ENCODE peak calls at places on chromosomes 4 and X, in nine cellular contexts. A, O, B, K, W, C, Q, J and N are unnamed samples.
A peak's percentile ranks its signal among the peaks of the same experiment; 100 is the strongest.

GRCh38 chr4:107853444-107854325 is 29.0 kb downstream of the SGMS2 start:
- DNase-seq in K (no peak), W (peak; percentile 49), C (no peak), B (no peak), O (no peak), A (peak; percentile 14), J (no peak), Q (peak; percentile 48), N (no peak)

GRCh38 chrX:32448320-32448719 is 763.0 kb downstream of the DMD start:
- DNase-seq in J (no peak), W (no peak), A (no peak), K (no peak), B (no peak), O (peak; percentile 84), C (no peak), Q (no peak), N (no peak)

GRCh38 chrX:112819013-112819635 is 21.5 kb downstream of the AMOT start:
- DNase-seq in K (no peak), Q (peak; percentile 30), O (no peak), B (no peak), C (no peak), A (no peak), W (peak; percentile 9), J (no peak), N (no peak)

GRCh38 chr4:9773464-9773863 is 8.0 kb upstream of the DRD5 start:
- DNase-seq in A (no peak), Q (no peak), W (no peak), C (no peak), K (no peak), J (no peak), B (no peak), O (no peak), N (no peak)

GRCh38 chrX:52363247-52363883 is 5.5 kb upstream of the XAGE2 start:
- DNase-seq in A (no peak), J (no peak), C (no peak), Q (peak; percentile 31), B (no peak), K (no peak), O (no peak), W (no peak), N (no peak)

GRCh38 chr4:3311095-3311372 is 18.2 kb downstream of the RGS12 start:
- DNase-seq in B (no peak), C (no peak), Q (no peak), O (no peak), W (no peak), A (no peak), K (peak; percentile 5), J (no peak), N (no peak)

GRCh38 chr4:122796801-122797404 is 29.7 kb upstream of the FGF2 start:
- DNase-seq in W (no peak), J (no peak), A (no peak), O (no peak), C (no peak), B (no peak), Q (no peak), K (no peak), N (no peak)

GRCh38 chr4:9937078-9937477 is 84.2 kb downstream of the SLC2A9 start:
- DNase-seq in Q (no peak), A (no peak), K (no peak), C (no peak), O (no peak), B (no peak), J (no peak), W (no peak), N (no peak)

GRCh38 chr4:48483006-48483776 is at the start of gene SLC10A4:
- DNase-seq in B (no peak), J (no peak), Q (peak; percentile 39), C (no peak), K (no peak), W (no peak), A (peak; percentile 50), O (no peak), N (peak; percentile 41)

GRCh38 chrX:47361538-47362511 is 8.6 kb upstream of the ZNF157 start:
- DNase-seq in Q (peak; percentile 89), O (peak; percentile 89), A (peak; percentile 78), W (peak; percentile 92), B (peak; percentile 82), J (peak; percentile 69), K (peak; percentile 30), C (no peak), N (peak; percentile 54)

GRCh38 chr4:186105721-186106335 is 1.3 kb downstream of the FAM149A start:
- DNase-seq in A (no peak), B (no peak), J (no peak), W (peak; percentile 58), C (no peak), Q (peak; percentile 65), O (peak; percentile 80), K (no peak), N (no peak)

GRCh38 chrX:48782795-48783194 is 3.6 kb upstream of the GATA1 start:
- DNase-seq in J (no peak), O (no peak), B (no peak), C (no peak), W (no peak), Q (no peak), A (no peak), K (no peak), N (no peak)

GRCh38 chrX:103517246-103517645 is 2.0 kb downstream of the RAB40A start:
- DNase-seq in W (peak; percentile 14), A (no peak), O (no peak), Q (no peak), J (no peak), K (no peak), C (no peak), B (no peak), N (no peak)

GRCh38 chr4:137819964-137820383 is 287.7 kb upstream of the PCDH18 start:
- DNase-seq in B (peak; percentile 37), K (no peak), J (no peak), A (peak; percentile 1), Q (peak; percentile 71), W (peak; percentile 84), C (no peak), O (peak; percentile 63), N (no peak)
- TF ChIP-seq CTCF in B (peak; percentile 85), K (no peak), J (peak; percentile 49), A (peak; percentile 69), Q (peak; percentile 60), W (peak; percentile 78), C (no peak), O (peak; percentile 72), N (peak; percentile 67)

GRCh38 chr4:17414392-17414791 is 97.5 kb downstream of the QDPR start:
- DNase-seq in W (no peak), O (no peak), K (no peak), B (no peak), C (no peak), A (no peak), Q (no peak), J (no peak), N (no peak)
- TF ChIP-seq CTCF in W (no peak), O (no peak), K (no peak), B (no peak), C (no peak), A (no peak), Q (no peak), J (no peak), N (no peak)

DNA sequence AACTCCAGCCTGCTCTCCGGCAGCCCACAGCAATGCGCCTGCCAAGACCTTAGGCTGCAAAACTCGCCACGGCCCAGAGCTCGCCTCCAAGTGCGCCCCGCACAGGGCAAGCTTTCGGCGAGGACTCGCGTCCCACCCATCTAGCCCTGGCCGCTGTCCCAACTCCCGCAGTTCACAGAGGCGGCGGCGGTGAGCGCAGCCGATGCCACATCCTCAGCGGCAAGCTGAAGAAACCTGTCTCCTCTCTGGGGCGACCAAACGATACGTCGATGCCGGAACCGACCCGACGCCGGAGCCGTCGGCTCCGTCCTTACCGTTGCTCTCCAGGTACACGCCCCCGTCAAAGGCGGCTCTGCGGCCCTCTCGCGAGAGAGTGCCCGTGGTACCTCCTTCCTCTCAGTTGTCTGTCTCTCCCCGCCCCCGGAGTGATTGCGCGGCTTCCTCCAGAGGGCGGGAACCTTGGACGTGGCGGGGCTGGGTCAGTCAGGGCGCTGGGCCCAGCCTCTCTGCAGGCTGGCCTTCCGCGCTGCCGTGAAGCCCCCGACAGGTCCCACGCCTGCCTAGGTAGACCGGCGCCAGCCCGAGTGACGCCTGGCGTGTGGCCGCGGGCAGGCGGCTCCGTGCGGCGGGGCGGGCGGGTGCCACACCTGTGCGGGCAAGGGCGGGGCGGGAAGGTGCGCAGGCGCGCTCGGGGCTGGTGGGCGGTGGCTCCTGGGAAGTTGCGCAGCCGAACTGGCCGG is 380 bp upstream of the RAB33B start:
- DNase-seq in K (peak; percentile 96), W (peak; percentile 99), A (peak; percentile 76), C (peak; percentile 94), O (peak; percentile 96), Q (peak; percentile 97), J (peak; percentile 98), B (peak; percentile 93), N (peak; percentile 89)
- TF ChIP-seq CTCF in K (no peak), W (peak; percentile 2), A (no peak), C (peak; percentile 4), O (no peak), Q (peak; percentile 17), J (no peak), B (peak; percentile 25), N (peak; percentile 34)

DNA sequence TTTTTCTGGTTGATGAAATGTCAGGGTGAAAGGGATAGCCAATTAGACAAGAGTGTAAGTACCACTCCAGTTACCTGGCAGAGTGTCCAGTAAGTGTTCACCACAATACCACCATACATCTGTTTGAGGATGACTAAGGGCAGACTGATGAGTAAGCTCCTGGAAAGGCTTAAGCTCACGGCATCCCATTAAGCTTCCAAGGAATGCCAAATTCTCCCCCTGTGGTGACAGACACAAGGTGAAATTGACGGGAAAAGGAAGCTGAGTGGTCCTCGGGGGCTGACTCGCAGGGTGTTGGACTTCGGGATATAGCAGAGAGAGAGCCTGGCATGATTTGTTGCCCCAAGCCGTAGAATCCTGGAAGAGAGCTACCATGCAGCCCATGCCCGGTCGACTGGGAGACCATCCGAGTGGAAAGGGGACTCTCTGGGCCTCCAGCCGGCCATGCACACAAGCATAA is 7.6 kb upstream of the BST1 start:
- DNase-seq in B (peak; percentile 98), J (no peak), C (no peak), W (peak; percentile 92), O (no peak), Q (no peak), K (no peak), A (peak; percentile 39), N (no peak)
- TF ChIP-seq CTCF in B (peak; percentile 30), J (no peak), C (no peak), W (no peak), O (no peak), Q (no peak), K (no peak), A (no peak), N (no peak)

DNA sequence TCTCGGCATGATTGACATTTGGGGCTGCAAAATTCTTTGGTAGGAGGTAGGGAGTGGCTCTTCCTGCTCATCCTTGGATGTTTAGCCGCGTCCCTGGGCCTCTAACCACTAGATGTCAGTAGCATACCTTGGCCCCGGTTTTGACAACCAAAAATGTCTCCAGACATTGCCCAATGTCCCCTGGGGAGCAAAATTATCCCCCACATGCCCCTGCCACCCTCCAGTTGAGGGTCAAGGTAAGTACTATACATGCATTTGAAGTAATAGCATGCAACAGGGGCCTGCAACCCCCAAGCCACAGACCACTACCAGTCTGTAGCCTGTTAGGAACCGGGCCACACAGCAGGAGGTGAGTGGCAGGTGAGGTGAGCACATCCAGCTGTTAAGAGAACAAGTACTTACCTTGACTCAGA is 17.6 kb upstream of the KIAA1210 start:
- DNase-seq in B (no peak), C (no peak), A (peak; percentile 20), W (peak; percentile 27), O (no peak), J (no peak), Q (peak; percentile 26), K (no peak), N (peak; percentile 6)
- TF ChIP-seq CTCF in B (peak; percentile 53), C (no peak), A (peak; percentile 62), W (peak; percentile 56), O (peak; percentile 26), J (peak; percentile 54), Q (peak; percentile 38), K (no peak), N (peak; percentile 52)

GRCh38 chrX:19846995-19847790 is 40.2 kb downstream of the SH3KBP1 start:
- DNase-seq in O (peak; percentile 33), C (no peak), J (peak; percentile 23), K (peak; percentile 14), W (peak; percentile 61), Q (peak; percentile 58), B (peak; percentile 33), A (peak; percentile 3), N (no peak)
- TF ChIP-seq CTCF in O (no peak), C (no peak), J (no peak), K (no peak), W (no peak), Q (no peak), B (no peak), A (no peak), N (no peak)